ENCODE peak calls at places on chromosomes 11 and 22, in eight cellular contexts. M is fibroblast of the aortic adventitia; S is HS-27A; H is fibroblast of lung; N is activated naive CD8-positive, alpha-beta T cell treated with anti-CD3 and anti-CD28 coated beads for 36 hours; Q is GDM1; K is cardiac muscle cell; G is stimulated activated naive B cell treated with anti-CD40 and anti-IgM and Interleukin-4, amounts not matched to agents 10 μg/mL and 1 μg/mL and 100 μg/mL, for 72 hours. C is an unnamed sample.

GRCh38 chr22:23069502-23070357 is 589 bp upstream of the GNAZ start:
- DNase-seq in Q (peak; percentile 77), S (peak; percentile 15), H (peak; percentile 90), K (peak; percentile 93), M (peak; percentile 83), N (peak; percentile 86), G (peak; percentile 84), C (peak; percentile 73)

GRCh38 chr11:64998141-64998540 is 1.4 kb upstream of the BATF2 start:
- DNase-seq in K (no peak), H (no peak), S (no peak), N (no peak), G (no peak), Q (no peak), M (no peak), C (no peak)

GRCh38 chr11:102325088-102325487 is 7.8 kb downstream of the BIRC3 start:
- DNase-seq in M (no peak), K (no peak), N (no peak), H (no peak), G (no peak), S (no peak), Q (no peak), C (no peak)

GRCh38 chr11:30244255-30244654 is 13.4 kb downstream of the FSHB start:
- DNase-seq in H (peak; percentile 86), N (no peak), G (no peak), S (peak; percentile 94), Q (no peak), M (peak; percentile 23), K (no peak), C (no peak)

GRCh38 chr11:8040261-8040920 is 40.6 kb upstream of the TUB start:
- DNase-seq in H (no peak), G (no peak), M (no peak), N (no peak), Q (no peak), S (no peak), K (no peak), C (no peak)

GRCh38 chr11:35112056-35112845 is 26.7 kb upstream of the CD44 start:
- DNase-seq in S (no peak), H (peak; percentile 86), G (no peak), Q (no peak), M (no peak), N (no peak), K (no peak), C (no peak)

GRCh38 chr22:31179345-31179744 is 19.4 kb downstream of the RNF185 start:
- DNase-seq in S (peak; percentile 61), G (no peak), N (no peak), H (peak; percentile 68), K (no peak), M (no peak), Q (no peak), C (no peak)

GRCh38 chr11:107859459-107860239 is 1.1 kb upstream of the SLC35F2 start:
- DNase-seq in G (peak; percentile 10), N (peak; percentile 22), M (peak; percentile 24), K (no peak), S (no peak), H (no peak), Q (peak; percentile 4), C (peak; percentile 40)

GRCh38 chr11:134575504-134576230 is 163.6 kb upstream of the B3GAT1 start:
- DNase-seq in S (no peak), N (no peak), Q (no peak), H (no peak), K (no peak), G (no peak), M (no peak), C (no peak)

GRCh38 chr11:111438846-111439520 is 59.9 kb upstream of the POU2AF1 start:
- DNase-seq in H (no peak), Q (no peak), M (no peak), N (no peak), G (no peak), S (no peak), K (no peak), C (no peak)

GRCh38 chr22:24434472-24435322 is 7.3 kb downstream of the ADORA2A start:
- DNase-seq in S (no peak), Q (peak; percentile 40), K (no peak), M (peak; percentile 33), G (peak; percentile 91), N (peak; percentile 83), H (peak; percentile 35), C (peak; percentile 67)

GRCh38 chr11:29937526-29937925 is 79.3 kb downstream of the KCNA4 start:
- DNase-seq in S (no peak), M (no peak), Q (no peak), G (no peak), N (no peak), H (no peak), K (no peak), C (no peak)

GRCh38 chr22:29072193-29072978 is 449 bp upstream of the KREMEN1 start:
- DNase-seq in S (no peak), K (peak; percentile 91), G (peak; percentile 75), N (peak; percentile 89), M (peak; percentile 42), Q (peak; percentile 62), H (peak; percentile 48), C (peak; percentile 72)

GRCh38 chr22:50530280-50530856 is 556 bp upstream of the TYMP start:
- DNase-seq in M (peak; percentile 86), Q (no peak), N (no peak), S (no peak), H (peak; percentile 71), K (no peak), G (peak; percentile 78), C (no peak)

GRCh38 chr11:104619751-104620150 is 278.5 kb downstream of the CASP12 start:
- DNase-seq in H (no peak), Q (no peak), K (no peak), G (no peak), M (no peak), S (no peak), N (no peak), C (peak; percentile 19)

GRCh38 chr11:13114566-13115465 is 105.7 kb downstream of the RASSF10 start:
- DNase-seq in N (no peak), K (peak; percentile 49), M (no peak), H (no peak), S (no peak), Q (no peak), G (no peak), C (peak; percentile 27)

GRCh38 chr11:127651175-127651887 is 650.8 kb upstream of the KIRREL3 start:
- DNase-seq in K (no peak), N (no peak), H (peak; percentile 94), Q (no peak), M (peak; percentile 48), G (no peak), S (peak; percentile 14), C (no peak)

GRCh38 chr11:12897390-12897789 is 111.7 kb upstream of the RASSF10 start:
- DNase-seq in Q (no peak), N (no peak), S (no peak), H (no peak), M (no peak), G (no peak), K (no peak), C (no peak)

GRCh38 chr22:27494821-27495220 is 306.7 kb downstream of the MN1 start:
- DNase-seq in G (no peak), S (no peak), K (no peak), Q (no peak), H (no peak), N (no peak), M (no peak), C (no peak)

GRCh38 chr11:46134540-46134939 is 13.3 kb upstream of the PHF21A start:
- DNase-seq in N (no peak), K (no peak), M (no peak), S (no peak), H (no peak), G (no peak), Q (no peak), C (no peak)

GRCh38 chr11:90202342-90202741 is 20.5 kb downstream of the CHORDC1 start:
- DNase-seq in S (no peak), G (no peak), Q (no peak), H (no peak), K (no peak), N (no peak), M (no peak), C (no peak)

GRCh38 chr11:70158201-70158600 is 44.9 kb upstream of the FADD start:
- DNase-seq in N (no peak), Q (no peak), G (no peak), H (peak; percentile 19), K (peak; percentile 73), M (peak; percentile 6), S (no peak), C (no peak)

GRCh38 chr11:6568191-6568918 is 35.1 kb downstream of the RRP8 start:
- DNase-seq in K (peak; percentile 70), N (no peak), M (peak; percentile 85), H (peak; percentile 72), Q (peak; percentile 13), G (no peak), S (no peak), C (peak; percentile 26)

GRCh38 chr22:24432059-24432853 is 4.9 kb downstream of the ADORA2A start:
- DNase-seq in K (peak; percentile 29), G (no peak), M (peak; percentile 83), Q (no peak), H (peak; percentile 71), S (no peak), N (peak; percentile 70), C (no peak)

GRCh38 chr11:6841694-6842093 is 3.8 kb upstream of the OR10A5 start:
- DNase-seq in M (no peak), N (no peak), S (no peak), K (no peak), Q (no peak), H (no peak), G (no peak), C (no peak)

GRCh38 chr11:16606784-16607674 is 131.4 kb upstream of the C11orf58 start:
- DNase-seq in G (no peak), Q (no peak), N (no peak), M (no peak), H (peak; percentile 35), K (peak; percentile 60), S (peak; percentile 5), C (no peak)

GRCh38 chr11:12390687-12391110 is 13.3 kb downstream of the PARVA start:
- DNase-seq in M (no peak), N (no peak), K (peak; percentile 39), H (peak; percentile 58), Q (no peak), G (no peak), S (no peak), C (no peak)

GRCh38 chr11:33268945-33269567 is 11.9 kb downstream of the HIPK3 start:
- DNase-seq in G (no peak), Q (no peak), N (no peak), H (peak; percentile 50), M (peak; percentile 63), S (no peak), K (no peak), C (no peak)

C was measured in KBM-7.